ENCODE peak calls at places on chromosomes 6 and 20, in eight cellular contexts. U is A549; N is HCT116; Q is CD4-positive, alpha-beta memory T cell; X is tibial nerve; Y is SJCRH30; M is Peyer's patch; W is foreskin keratinocyte. C is an unnamed sample.

GRCh38 chr6:39543950-39544349 is 181.3 kb downstream of the KIF6 start:
- DNase-seq in Y (no peak), U (no peak), W (no peak), X (no peak), Q (no peak), N (no peak), M (no peak), C (no peak)

GRCh38 chr6:122530440-122531046 is 58.9 kb upstream of the SERINC1 start:
- DNase-seq in N (peak), X (no peak), W (peak), U (peak), Q (peak), Y (peak), M (no peak), C (no peak)

GRCh38 chr6:11700118-11700718 is 78.4 kb downstream of the ADTRP start:
- DNase-seq in Q (no peak), N (peak), X (no peak), M (no peak), Y (peak), W (no peak), U (peak), C (no peak)

GRCh38 chr6:36241728-36242127 is 28.1 kb upstream of the PNPLA1 start:
- DNase-seq in M (no peak), W (no peak), U (no peak), X (no peak), Q (no peak), Y (no peak), N (no peak), C (no peak)

GRCh38 chr20:53750827-53751393 is 157.3 kb upstream of the ZNF217 start:
- DNase-seq in N (no peak), Y (peak), X (no peak), Q (peak), M (no peak), U (no peak), W (peak), C (no peak)

GRCh38 chr6:139285590-139285989 is 6.2 kb downstream of the TXLNB start:
- DNase-seq in Y (no peak), X (no peak), Q (no peak), N (no peak), M (no peak), U (no peak), W (no peak), C (no peak)

GRCh38 chr20:20353574-20353973 is 14.3 kb upstream of the INSM1 start:
- DNase-seq in W (no peak), X (no peak), Q (no peak), Y (no peak), M (no peak), U (no peak), N (no peak), C (no peak)

GRCh38 chr20:24289737-24290481 is 179.5 kb upstream of the SYNDIG1 start:
- DNase-seq in X (no peak), Q (no peak), Y (no peak), M (no peak), W (no peak), U (no peak), N (no peak), C (no peak)

GRCh38 chr6:47086051-47086770 is 44.1 kb upstream of the ADGRF1 start:
- DNase-seq in M (no peak), Y (no peak), N (no peak), X (no peak), W (no peak), U (no peak), Q (no peak), C (no peak)

GRCh38 chr6:111406200-111406711 is 76.8 kb downstream of the REV3L start:
- DNase-seq in X (no peak), Y (no peak), Q (no peak), W (no peak), N (no peak), M (no peak), U (no peak), C (no peak)

GRCh38 chr6:5012531-5012930 is 8.7 kb upstream of the RPP40 start:
- DNase-seq in U (no peak), W (no peak), Q (no peak), X (no peak), Y (no peak), M (no peak), N (no peak), C (no peak)

GRCh38 chr6:128478230-128479047 is 42.0 kb downstream of the PTPRK start:
- DNase-seq in U (no peak), N (no peak), X (no peak), M (no peak), W (no peak), Q (no peak), Y (no peak), C (no peak)

GRCh38 chr20:50824137-50824536 is 29.3 kb downstream of the BCAS4 start:
- DNase-seq in N (no peak), Y (no peak), M (no peak), Q (no peak), U (no peak), X (no peak), W (no peak), C (no peak)
- H3K27ac ChIP-seq in N (no peak), Y (no peak), M (no peak), Q (no peak), U (no peak), X (no peak), W (no peak), C (peak)

DNA sequence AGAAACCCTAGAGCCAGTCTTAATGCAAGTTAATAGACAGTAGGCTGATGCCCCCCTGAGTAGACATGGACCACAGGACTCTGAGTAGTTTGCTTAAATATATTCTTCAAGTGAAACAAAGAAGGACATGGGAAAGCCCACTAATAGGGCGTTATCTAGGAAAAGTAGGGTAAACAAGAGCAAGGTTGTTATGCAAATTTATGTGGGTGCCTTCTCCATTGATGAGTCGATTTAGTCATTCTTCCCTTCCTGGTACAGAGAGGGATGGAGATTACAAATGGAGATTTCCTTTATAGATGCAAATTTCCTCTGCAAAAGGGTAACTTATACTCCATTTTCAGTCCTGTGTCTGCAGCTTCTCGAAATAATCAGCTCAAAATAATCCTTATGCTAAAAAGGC is 262.0 kb downstream of the CD83 start:
- DNase-seq in Q (no peak), M (no peak), W (no peak), N (no peak), X (no peak), Y (no peak), U (no peak), C (no peak)
- H3K27ac ChIP-seq in Q (no peak), M (no peak), W (no peak), N (no peak), X (no peak), Y (no peak), U (no peak), C (no peak)

DNA sequence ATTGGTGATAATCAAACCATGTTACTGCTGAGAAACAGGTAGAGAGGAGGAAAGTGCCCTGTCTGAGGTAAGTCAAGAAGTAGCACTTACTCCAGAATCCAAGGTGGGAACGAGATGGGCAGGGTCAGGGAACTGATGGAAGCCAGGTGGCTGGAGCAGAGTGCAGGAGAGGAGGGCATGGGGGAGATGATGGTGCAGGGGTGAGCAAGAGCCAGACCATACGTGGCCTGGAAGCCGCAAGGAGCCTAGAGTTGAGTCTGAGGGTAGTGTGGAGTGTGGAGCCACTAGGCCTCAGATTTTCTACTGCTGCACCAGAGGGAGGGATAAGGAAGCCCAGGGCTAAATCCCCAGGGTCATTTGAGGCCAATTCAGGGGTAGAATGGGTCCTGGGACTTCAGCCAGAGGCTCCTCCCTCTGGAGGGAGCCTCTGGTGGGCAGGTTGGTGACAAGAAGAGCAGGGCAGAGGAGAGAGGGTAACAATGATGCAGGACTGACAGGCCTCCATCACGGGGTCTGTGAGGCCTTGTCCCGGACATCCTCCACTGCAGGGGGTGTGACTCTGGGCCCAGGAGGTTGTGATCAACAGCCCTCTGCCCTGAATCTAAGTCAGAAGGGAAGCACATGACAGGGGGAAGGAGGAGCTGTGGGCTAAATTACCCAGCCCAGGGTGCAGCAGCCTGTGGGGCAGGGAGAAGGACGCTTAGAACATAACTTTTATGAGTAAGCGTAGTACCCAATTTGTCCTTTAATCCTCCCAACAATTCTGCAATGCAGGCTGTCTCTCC is 28.7 kb downstream of the COX4I2 start:
- DNase-seq in X (no peak), Q (peak), U (no peak), N (no peak), M (no peak), W (no peak), Y (no peak), C (no peak)
- H3K27ac ChIP-seq in X (peak), Q (no peak), U (peak), N (peak), M (peak), W (no peak), Y (no peak), C (peak)

GRCh38 chr6:2877960-2878359 is 25.1 kb downstream of the SERPINB9 start:
- DNase-seq in W (no peak), U (no peak), M (no peak), Q (peak), N (no peak), X (no peak), Y (no peak), C (no peak)
- H3K27ac ChIP-seq in W (no peak), U (peak), M (no peak), Q (peak), N (peak), X (peak), Y (no peak), C (peak)

GRCh38 chr6:71421611-71422010 is 133.0 kb downstream of the OGFRL1 start:
- DNase-seq in Y (no peak), N (no peak), W (no peak), Q (no peak), X (no peak), M (no peak), U (no peak), C (no peak)

GRCh38 chr6:71420693-71421328 is 132.2 kb downstream of the OGFRL1 start:
- DNase-seq in U (peak), M (peak), W (peak), Y (peak), X (peak), N (no peak), Q (no peak), C (peak)

GRCh38 chr6:71414486-71414885 is 125.9 kb downstream of the OGFRL1 start:
- DNase-seq in Y (no peak), M (no peak), W (no peak), N (no peak), X (no peak), Q (no peak), U (no peak), C (no peak)

GRCh38 chr6:71419954-71420692 is 131.5 kb downstream of the OGFRL1 start:
- DNase-seq in W (no peak), X (peak), Y (peak), U (no peak), Q (no peak), M (peak), N (no peak), C (no peak)

GRCh38 chr6:71419217-71419953 is 130.8 kb downstream of the OGFRL1 start:
- DNase-seq in M (no peak), X (no peak), Q (no peak), Y (peak), N (no peak), W (no peak), U (no peak), C (no peak)
- H3K27ac ChIP-seq in M (peak), X (peak), Q (no peak), Y (peak), N (no peak), W (peak), U (peak), C (peak)

DNA sequence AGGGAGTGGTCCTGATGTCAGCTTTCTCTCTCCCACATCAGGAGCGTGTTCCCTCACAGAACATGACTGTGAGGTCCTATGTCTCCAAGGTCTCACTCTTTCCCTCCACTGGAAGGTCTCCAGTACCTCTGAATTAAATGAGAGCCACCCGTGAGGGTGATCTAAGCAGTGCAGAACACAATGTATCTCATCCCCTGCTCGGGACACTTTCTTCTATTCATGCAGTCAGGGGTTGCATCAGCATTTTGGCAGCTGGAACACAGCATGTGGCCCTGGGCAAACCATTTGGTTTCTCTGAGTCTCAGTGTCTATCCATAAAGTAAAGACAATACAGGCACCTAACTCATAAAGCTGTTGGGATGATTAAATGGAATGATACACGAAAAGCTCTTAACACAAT is 34.2 kb downstream of the MAFB start:
- DNase-seq in U (no peak), Q (no peak), M (no peak), N (no peak), X (peak), Y (no peak), W (no peak), C (no peak)
- H3K27ac ChIP-seq in U (no peak), Q (no peak), M (no peak), N (no peak), X (no peak), Y (no peak), W (no peak), C (no peak)

DNA sequence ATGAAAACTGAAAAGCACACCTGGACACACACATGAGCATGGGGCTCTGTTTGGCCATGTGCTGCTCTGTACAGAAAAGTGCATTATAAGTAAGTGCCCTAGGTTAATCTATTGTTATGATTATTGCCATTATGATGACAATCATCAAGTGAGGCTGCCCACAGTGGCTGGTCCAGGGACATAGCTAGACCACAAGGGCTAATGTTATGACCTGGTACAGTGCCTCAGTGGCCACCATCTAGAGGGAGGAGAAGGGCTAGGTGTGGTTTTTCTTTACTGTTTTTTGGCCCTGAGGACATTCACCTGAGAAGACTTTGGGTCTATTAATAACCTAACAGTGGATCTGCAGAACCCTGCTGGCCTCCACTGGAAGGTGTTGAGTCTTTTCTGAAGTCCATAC is 86.1 kb downstream of the GJA10 start:
- DNase-seq in Q (no peak), X (no peak), Y (no peak), M (no peak), U (no peak), N (no peak), W (no peak), C (no peak)
- H3K27ac ChIP-seq in Q (no peak), X (no peak), Y (no peak), M (no peak), U (no peak), N (no peak), W (no peak), C (no peak)

DNA sequence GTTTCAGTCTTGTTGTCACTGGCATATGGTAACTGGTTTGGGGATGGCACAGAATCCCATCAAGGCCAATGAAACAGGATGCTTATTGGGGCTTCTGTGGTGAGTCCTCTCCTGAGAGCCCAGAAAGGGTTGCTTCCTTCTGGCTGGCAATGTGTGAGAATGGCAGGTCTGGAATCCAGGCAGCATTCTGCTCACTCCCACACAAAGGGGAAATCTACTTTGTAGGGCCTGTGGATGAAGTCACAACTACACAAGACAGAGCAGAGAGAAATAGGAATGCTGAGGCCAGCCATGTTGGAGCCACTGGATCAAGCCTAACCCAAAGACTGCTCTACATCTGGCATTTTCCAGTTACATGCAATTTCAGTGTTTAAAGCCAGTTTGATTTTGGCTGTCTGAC is 15.7 kb downstream of the PLAGL2 start:
- DNase-seq in U (no peak), M (no peak), Y (no peak), Q (no peak), N (no peak), W (no peak), X (no peak), C (no peak)
- H3K27ac ChIP-seq in U (no peak), M (no peak), Y (no peak), Q (no peak), N (no peak), W (no peak), X (no peak), C (peak)

C was measured in epithelial cell of prostate.